ENCODE peak calls at places on chromosomes 12 and 14, in five cellular contexts. W, D, B, Z and G are unnamed samples.

GRCh38 chr12:121465921-121466799 is 66.2 kb downstream of the RNF34 start:
- DNase-seq in W (peak; percentile 30), D (no peak), B (peak; percentile 30), Z (peak; percentile 52), G (peak; percentile 90)

GRCh38 chr14:92258934-92259333 is 64.0 kb upstream of the SLC24A4 start:
- DNase-seq in W (no peak), D (no peak), B (no peak), Z (no peak), G (no peak)

GRCh38 chr12:27083861-27084271 is 1.5 kb upstream of the C12orf71 start:
- DNase-seq in W (no peak), D (no peak), B (peak; percentile 71), Z (no peak), G (no peak)

GRCh38 chr12:116855744-116856470 is 25.3 kb downstream of the HRK start:
- DNase-seq in W (no peak), D (no peak), B (no peak), Z (no peak), G (no peak)

GRCh38 chr14:101711041-101711861 is 50.3 kb upstream of the PPP2R5C start:
- DNase-seq in W (no peak), D (no peak), B (no peak), Z (no peak), G (no peak)

GRCh38 chr12:80936642-80937390 is 918 bp downstream of the LIN7A start:
- DNase-seq in W (no peak), D (peak; percentile 84), B (peak; percentile 41), Z (no peak), G (peak; percentile 88)

GRCh38 chr14:72611506-72611905 is 282.4 kb downstream of the DPF3 start:
- DNase-seq in W (no peak), D (no peak), B (no peak), Z (no peak), G (no peak)

GRCh38 chr12:117148642-117149041 is 41.6 kb downstream of the FBXO21 start:
- DNase-seq in W (no peak), D (no peak), B (no peak), Z (peak; percentile 48), G (no peak)

GRCh38 chr12:50505945-50506344 is 1.2 kb downstream of the DIP2B start:
- DNase-seq in W (peak; percentile 12), D (no peak), B (no peak), Z (no peak), G (no peak)

GRCh38 chr12:4388662-4389061 is 9.2 kb upstream of the FGF23 start:
- DNase-seq in W (no peak), D (no peak), B (no peak), Z (no peak), G (no peak)

GRCh38 chr12:70536650-70537049 is 100.6 kb downstream of the PTPRB start:
- DNase-seq in W (no peak), D (no peak), B (no peak), Z (no peak), G (no peak)

GRCh38 chr12:93279849-93280412 is 97.8 kb upstream of the NUDT4 start:
- DNase-seq in W (no peak), D (peak; percentile 53), B (no peak), Z (no peak), G (no peak)

GRCh38 chr12:92987846-92988621 is 58.9 kb upstream of the EEA1 start:
- DNase-seq in W (peak; percentile 3), D (no peak), B (no peak), Z (peak; percentile 46), G (no peak)

GRCh38 chr14:59336078-59336477 is 129.1 kb downstream of the GPR135 start:
- DNase-seq in W (no peak), D (no peak), B (no peak), Z (no peak), G (no peak)